ENCODE peak calls at places on chromosome 15, in six cellular contexts. Y, R, E, A, J and Z are unnamed samples.

GRCh38 chr15:80999623-81000036 is 1.1 kb upstream of the TLNRD1 start:
- DNase-seq in R (no peak), A (no peak), J (no peak), Y (no peak), E (no peak), Z (no peak)

GRCh38 chr15:75718326-75718725 is 5.7 kb upstream of the CSPG4 start:
- DNase-seq in A (no peak), R (no peak), E (no peak), Y (no peak), J (no peak), Z (no peak)

GRCh38 chr15:29674661-29675533 is 147.4 kb downstream of the TJP1 start:
- DNase-seq in A (peak), R (no peak), E (no peak), J (peak), Y (no peak), Z (no peak)

GRCh38 chr15:78438595-78439285 is 724 bp downstream of the IREB2 start:
- DNase-seq in E (no peak), R (no peak), J (peak), A (peak), Y (no peak), Z (no peak)

GRCh38 chr15:89912674-89913396 is at the start of gene ARPIN:
- DNase-seq in Y (no peak), A (peak), J (peak), E (no peak), R (peak), Z (no peak)

GRCh38 chr15:87573534-87573933 is 683.0 kb downstream of the NTRK3 start:
- DNase-seq in Y (no peak), R (no peak), A (no peak), E (no peak), J (no peak), Z (no peak)

GRCh38 chr15:101406796-101407195 is 82.7 kb downstream of the PCSK6 start:
- DNase-seq in A (no peak), Y (no peak), E (no peak), R (no peak), J (no peak), Z (no peak)

GRCh38 chr15:60003243-60004018 is 680 bp upstream of the FOXB1 start:
- DNase-seq in R (no peak), E (no peak), J (no peak), A (no peak), Y (no peak), Z (no peak)

GRCh38 chr15:27669641-27670040 is 429.5 kb downstream of the OCA2 start:
- DNase-seq in J (no peak), R (no peak), Y (no peak), E (no peak), A (no peak), Z (no peak)

GRCh38 chr15:48389701-48390143 is 58.5 kb downstream of the DUT start:
- DNase-seq in J (no peak), Y (no peak), R (no peak), E (no peak), A (no peak), Z (no peak)

GRCh38 chr15:64503197-64503596 is 42.8 kb downstream of the ZNF609 start:
- DNase-seq in Y (no peak), R (no peak), E (no peak), J (no peak), A (no peak), Z (no peak)

GRCh38 chr15:28023422-28023821 is 75.7 kb downstream of the OCA2 start:
- DNase-seq in R (no peak), Y (no peak), A (no peak), E (no peak), J (no peak), Z (no peak)

GRCh38 chr15:63048115-63048985 is 5.8 kb downstream of the TPM1 start:
- DNase-seq in A (peak), E (no peak), J (peak), Y (peak), R (peak), Z (peak)

GRCh38 chr15:63553388-63553791 is 43.8 kb upstream of the FBXL22 start:
- DNase-seq in R (no peak), J (no peak), E (peak), Y (peak), A (no peak), Z (no peak)

GRCh38 chr15:90072978-90073640 is 29.2 kb downstream of the IDH2 start:
- DNase-seq in Y (no peak), E (no peak), R (no peak), A (no peak), J (no peak), Z (no peak)

GRCh38 chr15:48331796-48332641 is 790 bp downstream of the DUT start:
- DNase-seq in E (peak), A (peak), R (peak), Y (no peak), J (peak), Z (peak)

GRCh38 chr15:78306176-78306774 is 6.9 kb upstream of the SKIC8 start:
- DNase-seq in R (no peak), J (no peak), E (no peak), Y (no peak), A (no peak), Z (no peak)

GRCh38 chr15:99211926-99212325 is 37.5 kb downstream of the TTC23 start:
- DNase-seq in J (no peak), E (no peak), Y (no peak), R (no peak), A (no peak), Z (no peak)

GRCh38 chr15:30859091-30859874 is 44.4 kb upstream of the FAN1 start:
- DNase-seq in A (peak), E (no peak), Y (no peak), R (no peak), J (no peak), Z (no peak)

GRCh38 chr15:90036343-90036742 is 35.2 kb downstream of the ZNF710 start:
- DNase-seq in A (peak), Y (no peak), R (no peak), J (no peak), E (no peak), Z (no peak)

GRCh38 chr15:71436854-71437253 is 321.6 kb downstream of the THSD4 start:
- DNase-seq in Y (no peak), E (no peak), J (no peak), A (no peak), R (no peak), Z (no peak)

GRCh38 chr15:94673801-94674200 is 442.4 kb downstream of the MCTP2 start:
- DNase-seq in E (no peak), A (no peak), R (no peak), Y (no peak), J (no peak), Z (no peak)

DNA sequence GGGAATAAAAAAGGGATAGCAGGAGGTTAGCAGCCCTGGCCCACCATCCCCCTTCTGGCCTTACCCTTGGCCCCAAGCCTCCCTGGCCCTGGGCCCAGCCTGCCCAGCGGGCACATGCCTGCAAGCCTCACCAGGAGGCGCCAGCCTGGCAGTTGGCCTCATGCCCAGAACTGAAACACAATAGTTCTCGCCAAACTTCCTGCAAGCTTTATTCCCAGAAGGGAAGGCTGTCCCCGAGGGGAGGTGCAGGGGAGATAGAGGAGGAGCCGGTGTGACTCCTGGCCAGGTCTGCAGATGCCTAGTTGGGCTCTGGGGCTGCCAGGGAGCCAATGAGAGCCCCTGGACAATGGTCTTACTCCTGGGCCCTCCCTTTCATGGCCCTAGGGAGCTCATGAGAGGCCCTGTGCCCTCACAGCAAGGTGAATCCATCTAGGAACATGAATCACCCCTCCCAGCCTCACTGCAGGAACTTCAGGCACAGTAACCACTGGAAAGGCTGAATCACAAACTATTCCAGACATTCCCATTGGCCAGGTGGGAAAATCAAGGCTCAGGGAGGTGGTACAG is 4.0 kb downstream of the CCDC33 start:
- DNase-seq in J (no peak), R (peak), Y (peak), E (peak), A (no peak), Z (peak)
- TF ChIP-seq CTCF in J (no peak), R (peak), Y (peak), E (peak), A (no peak), Z (no peak)

DNA sequence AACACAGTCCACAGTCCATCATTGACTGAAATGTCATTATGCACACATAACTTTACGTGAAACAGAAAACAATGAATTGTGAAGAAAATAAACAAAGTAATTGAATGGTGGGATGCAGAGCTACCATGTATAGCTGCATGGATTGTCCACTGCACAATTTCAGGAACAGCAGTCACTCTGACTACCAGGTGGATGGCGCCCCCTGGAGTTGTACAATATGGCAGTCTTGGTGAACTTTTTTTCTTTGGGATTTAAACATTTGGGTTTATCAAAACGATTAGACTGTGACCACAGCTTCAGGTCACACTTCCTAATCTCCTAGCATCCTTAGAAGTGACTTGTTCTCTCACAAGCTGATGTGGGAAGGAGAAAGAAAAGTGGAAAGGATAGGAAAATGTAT is 48.9 kb upstream of the TCF12 start:
- DNase-seq in R (peak), Y (no peak), E (no peak), A (peak), J (no peak), Z (no peak)
- TF ChIP-seq CTCF in R (peak), Y (peak), E (peak), A (peak), J (peak), Z (no peak)

DNA sequence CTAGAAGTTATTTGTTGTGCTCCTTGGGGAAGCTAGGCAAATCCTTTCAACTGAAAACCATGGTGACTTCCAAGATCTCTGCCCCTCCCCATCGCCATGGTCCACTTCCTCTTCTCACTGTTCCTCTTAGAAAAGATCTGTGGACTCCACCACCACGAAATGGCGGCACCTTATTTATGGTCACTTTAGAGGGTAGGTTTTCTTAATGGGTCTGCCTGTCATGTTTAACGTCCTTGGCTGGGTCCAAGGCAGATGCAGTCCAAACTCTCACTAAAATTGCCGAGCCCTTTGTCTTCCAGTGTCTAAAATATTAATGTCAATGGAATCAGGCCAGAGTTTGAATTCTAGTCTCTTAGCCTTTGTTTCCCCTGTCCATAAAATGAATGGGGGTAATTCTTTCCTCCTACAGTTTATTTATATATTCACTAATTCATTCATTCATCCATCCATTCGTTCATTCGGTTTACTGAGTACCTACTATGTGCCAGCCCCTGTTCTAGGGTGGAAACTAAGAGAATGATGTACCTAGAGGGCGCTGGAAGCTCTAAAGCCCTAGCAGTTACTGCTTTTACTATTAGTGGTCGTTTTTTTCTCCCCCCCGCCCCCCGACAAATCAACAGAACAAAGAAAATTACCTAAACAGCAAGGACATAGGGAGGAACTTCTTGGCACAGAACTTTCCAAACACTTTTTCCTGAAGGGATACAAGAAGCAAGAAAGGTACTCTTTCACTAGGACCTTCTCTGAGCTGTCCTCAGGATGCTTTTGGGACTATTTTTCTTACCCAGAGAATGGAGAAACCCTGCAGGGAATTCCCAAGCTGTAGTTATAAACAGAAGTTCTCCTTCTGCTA is 661 bp downstream of the PATL2 start:
- DNase-seq in Y (no peak), E (no peak), R (no peak), A (no peak), J (no peak), Z (peak)
- TF ChIP-seq CTCF in Y (peak), E (peak), R (peak), A (peak), J (peak), Z (peak)

GRCh38 chr15:34353627-34354026 is 10.5 kb downstream of the NUTM1 start:
- DNase-seq in R (no peak), A (no peak), E (no peak), J (no peak), Y (no peak), Z (no peak)

GRCh38 chr15:34354286-34354685 is 11.2 kb downstream of the NUTM1 start:
- DNase-seq in R (no peak), J (no peak), A (no peak), E (no peak), Y (no peak), Z (no peak)

GRCh38 chr15:34348735-34349300 is 5.7 kb downstream of the NUTM1 start:
- DNase-seq in Y (no peak), A (no peak), J (no peak), E (no peak), R (no peak), Z (no peak)

GRCh38 chr15:34347951-34348638 is 5.0 kb downstream of the NUTM1 start:
- DNase-seq in A (no peak), J (no peak), E (no peak), Y (no peak), R (no peak), Z (no peak)

GRCh38 chr15:34349769-34350168 is 6.7 kb downstream of the NUTM1 start:
- DNase-seq in A (no peak), E (no peak), R (no peak), J (no peak), Y (no peak), Z (no peak)
- TF ChIP-seq CTCF in A (no peak), E (no peak), R (no peak), J (no peak), Y (no peak), Z (no peak)

GRCh38 chr15:22224241-22224671 is 143.9 kb downstream of the OR4M2 start:
- DNase-seq in Y (no peak), J (peak), E (no peak), A (no peak), R (peak), Z (no peak)
- TF ChIP-seq CTCF in Y (no peak), J (no peak), E (no peak), A (no peak), R (no peak), Z (no peak)

GRCh38 chr15:22885105-22885504 is 46.6 kb downstream of the NIPA2 start:
- DNase-seq in J (no peak), A (no peak), Y (no peak), E (no peak), R (no peak), Z (no peak)

GRCh38 chr15:22883196-22883595 is 44.7 kb downstream of the NIPA2 start:
- DNase-seq in Y (no peak), R (no peak), E (no peak), J (no peak), A (no peak), Z (no peak)

GRCh38 chr15:22887157-22887951 is 48.9 kb downstream of the NIPA2 start:
- DNase-seq in A (no peak), Y (no peak), R (peak), E (peak), J (no peak), Z (peak)

GRCh38 chr15:22881739-22882440 is 43.4 kb downstream of the NIPA2 start:
- DNase-seq in E (no peak), R (no peak), A (no peak), J (no peak), Y (no peak), Z (no peak)

GRCh38 chr15:22884344-22884743 is 45.9 kb downstream of the NIPA2 start:
- DNase-seq in Y (no peak), J (no peak), A (peak), R (no peak), E (no peak), Z (no peak)
- TF ChIP-seq CTCF in Y (no peak), J (peak), A (peak), R (no peak), E (peak), Z (no peak)

DNA sequence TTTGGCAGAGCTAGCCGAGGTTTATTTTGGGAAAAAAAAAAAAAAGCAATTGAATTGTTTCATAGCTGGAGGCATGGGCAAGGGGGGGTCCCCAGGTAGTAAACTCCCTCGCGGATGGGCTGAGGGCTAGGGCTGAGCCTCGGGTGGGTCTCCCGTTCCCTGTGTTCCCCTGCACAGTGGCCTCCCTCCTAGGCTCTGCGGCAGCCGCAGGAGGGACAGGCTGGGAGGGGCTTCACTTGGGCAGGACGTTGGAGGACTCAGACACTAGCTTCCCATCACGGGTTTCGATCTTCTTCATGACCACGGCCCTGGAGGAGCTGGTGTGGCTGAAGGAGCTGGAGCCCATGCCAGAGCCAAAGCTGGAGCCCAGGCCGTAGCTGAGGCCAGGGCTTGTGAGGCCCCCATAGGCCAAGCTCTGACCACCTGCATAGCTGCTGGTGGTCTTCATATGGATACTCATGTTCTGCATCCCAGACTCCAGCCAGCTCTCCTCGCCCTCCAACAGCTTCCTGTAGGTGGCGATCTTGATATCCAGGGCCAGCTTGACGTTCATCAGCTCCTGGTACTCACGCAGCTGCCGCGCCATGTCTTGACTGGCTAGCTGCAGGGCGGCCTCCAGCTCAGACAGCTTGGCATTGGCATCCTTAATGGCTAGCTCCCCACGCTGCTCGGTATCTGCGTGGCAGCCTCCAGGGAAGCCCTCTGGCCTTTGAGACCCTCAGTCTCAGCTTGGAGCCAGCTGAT is 64.0 kb upstream of the CDAN1 start:
- DNase-seq in R (no peak), J (no peak), E (no peak), A (peak), Y (no peak), Z (no peak)
- TF ChIP-seq CTCF in R (no peak), J (peak), E (peak), A (peak), Y (peak), Z (no peak)